ENCODE peak calls at places on chromosome 6, in five cellular contexts. P is SK-N-SH, D is A549, V is HCT116, W is GM23338. M is an unnamed sample.

GRCh38 chr6:49890988-49891387 is 24.7 kb upstream of the CRISP1 start:
- DNase-seq in V (no peak), W (peak; percentile 90), D (no peak), P (no peak), M (no peak)

GRCh38 chr6:123007885-123008284 is 11.8 kb downstream of the CLVS2 start:
- DNase-seq in D (no peak), P (no peak), V (no peak), W (no peak), M (no peak)

GRCh38 chr6:13444604-13445003 is 42.8 kb downstream of the GFOD1 start:
- DNase-seq in V (no peak), P (no peak), D (no peak), W (no peak), M (no peak)

GRCh38 chr6:14466278-14466677 is 348.7 kb downstream of the CD83 start:
- DNase-seq in P (no peak), W (no peak), D (no peak), V (no peak), M (no peak)

GRCh38 chr6:104908431-104909139 is 48.3 kb upstream of the LIN28B start:
- DNase-seq in D (no peak), V (no peak), P (no peak), W (no peak), M (no peak)

GRCh38 chr6:36318690-36319435 is 17.8 kb downstream of the BNIP5 start:
- DNase-seq in P (no peak), D (no peak), V (no peak), W (peak; percentile 15), M (no peak)

GRCh38 chr6:157326979-157327378 is 3.7 kb upstream of the TMEM242 start:
- DNase-seq in W (no peak), V (no peak), D (no peak), P (no peak), M (no peak)

GRCh38 chr6:139852484-139853140 is 478.2 kb upstream of the CITED2 start:
- DNase-seq in V (no peak), P (no peak), D (no peak), W (no peak), M (no peak)

GRCh38 chr6:28553986-28554881 is 28.6 kb downstream of the GPX5 start:
- DNase-seq in W (peak; percentile 63), P (no peak), D (no peak), V (no peak), M (no peak)

GRCh38 chr6:45795678-45796077 is 220.0 kb downstream of the CLIC5 start:
- DNase-seq in P (no peak), V (no peak), W (no peak), D (no peak), M (no peak)

GRCh38 chr6:48307583-48307982 is 196.6 kb upstream of the PTCHD4 start:
- DNase-seq in V (no peak), D (no peak), W (no peak), P (no peak), M (no peak)

GRCh38 chr6:46964716-46965519 is 43.2 kb upstream of the ADGRF5 start:
- DNase-seq in P (no peak), W (no peak), V (no peak), D (no peak), M (no peak)

GRCh38 chr6:95091823-95092436 is 485.4 kb upstream of the MANEA start:
- DNase-seq in P (peak; percentile 21), D (peak; percentile 54), W (peak; percentile 75), V (peak; percentile 57), M (no peak)

GRCh38 chr6:117317261-117317660 is 51.9 kb downstream of the VGLL2 start:
- DNase-seq in P (no peak), W (peak; percentile 76), V (peak; percentile 13), D (peak; percentile 22), M (peak; percentile 20)

GRCh38 chr6:116106146-116106545 is 5.5 kb downstream of the NT5DC1 start:
- DNase-seq in V (no peak), W (no peak), P (no peak), D (no peak), M (no peak)

GRCh38 chr6:166543603-166544293 is 42.7 kb downstream of the RAMACL start:
- DNase-seq in D (no peak), V (no peak), P (no peak), W (no peak), M (no peak)

GRCh38 chr6:25007269-25007699 is 71.5 kb upstream of the RIPOR2 start:
- DNase-seq in V (no peak), P (no peak), D (no peak), W (no peak), M (no peak)

GRCh38 chr6:73314577-73315492 is 39.2 kb downstream of the DPPA5 start:
- DNase-seq in W (peak; percentile 82), P (no peak), D (no peak), V (no peak), M (no peak)

GRCh38 chr6:33441457-33441856 is 12.9 kb upstream of the ZBTB9 start:
- DNase-seq in V (no peak), D (no peak), P (peak; percentile 9), W (no peak), M (no peak)

GRCh38 chr6:107732461-107732860 is 91.7 kb downstream of the SCML4 start:
- DNase-seq in V (no peak), D (no peak), W (no peak), P (no peak), M (no peak)

GRCh38 chr6:74966712-74967111 is 239.1 kb downstream of the COL12A1 start:
- DNase-seq in P (no peak), V (no peak), D (no peak), W (no peak), M (no peak)

GRCh38 chr6:157403684-157404051 is 22.7 kb downstream of the ZDHHC14 start:
- DNase-seq in P (no peak), V (no peak), D (no peak), W (no peak), M (no peak)

GRCh38 chr6:169746556-169746955 is 4.8 kb downstream of the DYNLT2 start:
- DNase-seq in W (no peak), P (no peak), V (no peak), D (no peak), M (no peak)

GRCh38 chr6:169752074-169752623 is 727 bp downstream of the ERMARD start:
- DNase-seq in V (no peak), P (peak; percentile 28), D (no peak), W (peak; percentile 43), M (no peak)

GRCh38 chr6:169755162-169755561 is 3.7 kb downstream of the ERMARD start:
- DNase-seq in V (no peak), P (no peak), W (no peak), D (no peak), M (no peak)

GRCh38 chr6:169751242-169752073 is at the start of the genes DYNLT2 and ERMARD:
- DNase-seq in D (peak; percentile 93), P (peak; percentile 96), V (peak; percentile 88), W (peak; percentile 97), M (peak; percentile 71)
- TF ChIP-seq CTCF in D (no peak), P (peak; percentile 6), V (no peak), W (no peak), M (peak; percentile 10)

GRCh38 chr6:78875505-78875904 is 8.2 kb downstream of the IRAK1BP1 start:
- DNase-seq in D (no peak), P (no peak), W (no peak), V (no peak), M (no peak)
- TF ChIP-seq REST in D (no peak), P (no peak), W (no peak), V (no peak), M (no peak)

GRCh38 chr6:31340228-31340627 is 16.8 kb downstream of the HLA-B start:
- DNase-seq in D (no peak), P (no peak), W (no peak), V (no peak), M (no peak)

GRCh38 chr6:31339210-31339609 is 17.8 kb downstream of the HLA-B start:
- DNase-seq in D (no peak), W (no peak), V (no peak), P (no peak), M (no peak)

GRCh38 chr6:31350973-31351733 is 5.8 kb downstream of the HLA-B start:
- DNase-seq in W (no peak), D (no peak), P (no peak), V (no peak), M (no peak)

GRCh38 chr6:31350551-31350950 is 6.4 kb downstream of the HLA-B start:
- DNase-seq in P (no peak), V (no peak), D (no peak), W (no peak), M (no peak)

DNA sequence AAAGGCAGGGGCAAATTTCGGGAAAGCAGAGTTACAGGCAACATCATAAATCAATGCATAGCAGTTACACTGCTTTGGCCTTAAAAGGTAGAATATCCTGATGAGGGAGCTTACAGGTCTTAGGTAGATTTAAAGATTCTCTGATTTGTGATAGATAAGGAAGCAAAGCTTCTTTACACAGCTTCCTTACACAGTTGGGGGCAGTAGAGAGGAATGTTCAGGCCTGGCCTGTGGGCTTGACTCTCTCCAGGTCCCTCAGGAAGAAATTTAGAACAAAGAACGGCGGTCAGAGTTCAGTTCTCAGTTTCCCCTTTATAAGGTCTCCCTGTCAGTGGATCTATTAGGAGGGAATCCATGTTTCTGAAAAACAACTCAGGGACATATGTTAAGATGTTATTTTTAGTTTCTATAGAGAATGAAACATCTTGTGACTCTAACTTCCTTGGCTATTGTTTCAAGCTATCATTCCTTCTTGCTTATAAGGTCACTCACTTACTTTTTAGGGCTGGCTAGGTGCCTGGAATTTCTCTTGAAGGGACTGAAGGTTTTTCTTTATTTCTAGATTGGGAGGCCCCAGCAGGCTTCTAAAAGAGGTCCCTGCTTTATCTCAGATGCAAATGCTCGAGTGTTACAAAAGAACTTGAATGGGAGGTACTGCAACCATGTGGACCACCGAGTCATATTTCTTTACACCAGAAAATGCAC is 11.8 kb downstream of the HLA-B start:
- DNase-seq in V (no peak), P (no peak), D (no peak), W (no peak), M (no peak)
- TF ChIP-seq CTCF in V (no peak), P (no peak), D (no peak), W (no peak), M (no peak)

DNA sequence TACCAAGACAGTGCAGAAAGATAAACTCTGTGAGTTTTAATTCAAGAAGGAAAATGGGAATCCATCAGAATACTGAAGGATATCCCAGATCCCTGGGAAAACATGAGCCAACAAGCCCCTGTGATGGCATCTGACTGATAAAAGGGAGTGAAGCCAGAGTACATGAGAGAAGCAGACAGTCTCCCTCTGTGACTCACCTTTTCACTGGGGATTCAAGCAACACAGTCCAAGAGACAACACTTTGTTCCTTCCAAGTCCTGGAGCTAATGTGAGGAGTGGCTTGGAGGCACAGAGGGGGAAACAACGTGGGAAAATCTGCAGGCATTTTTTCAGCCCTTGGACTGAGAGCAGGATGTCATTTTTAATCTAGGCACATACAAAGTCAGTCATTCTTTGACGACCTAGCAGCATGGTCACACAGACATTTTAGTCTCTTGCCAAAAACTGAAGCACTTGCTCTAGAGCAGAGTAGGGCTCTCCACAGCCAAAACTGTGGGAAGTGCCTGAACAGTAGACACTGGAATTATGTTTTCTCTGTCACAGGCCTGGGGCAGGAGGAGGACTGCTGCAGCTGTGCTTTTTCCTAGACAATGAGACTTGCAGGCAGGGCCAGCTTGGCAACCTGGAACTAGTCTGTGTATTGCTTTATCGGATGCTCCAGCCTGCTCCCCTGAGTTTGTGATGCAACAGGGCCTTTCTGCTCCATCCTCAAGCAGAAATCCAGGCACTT is 465.0 kb upstream of the GJE1 start:
- DNase-seq in P (no peak), D (no peak), V (no peak), W (no peak), M (no peak)
- TF ChIP-seq REST in P (no peak), D (no peak), V (no peak), W (no peak), M (no peak)

DNA sequence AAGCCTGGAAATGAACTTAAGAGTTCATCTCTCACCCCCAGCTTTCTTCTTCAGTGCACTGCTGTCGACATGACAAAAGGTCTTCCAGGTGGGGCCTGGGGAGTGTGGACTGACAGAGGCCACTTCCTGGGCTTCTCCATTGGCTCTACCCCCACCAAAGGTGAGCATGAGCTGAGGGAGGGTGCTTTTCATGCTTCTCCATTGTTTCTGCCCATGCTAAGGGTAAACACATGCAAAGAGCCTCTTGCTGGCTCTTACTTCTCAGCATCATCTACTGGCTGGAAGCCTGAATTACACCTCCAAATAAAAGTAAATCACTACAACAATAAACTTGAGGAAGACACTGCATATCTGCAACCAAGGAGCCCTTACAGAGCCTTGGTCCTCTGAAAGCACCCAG is 227.2 kb downstream of the EPM2A start:
- DNase-seq in D (peak; percentile 3), V (no peak), P (no peak), W (peak; percentile 75), M (no peak)
- TF ChIP-seq CTCF in D (no peak), V (no peak), P (no peak), W (peak; percentile 63), M (peak; percentile 29)